ENCODE peak calls at places on chromosomes 7 and 10, in seven cellular contexts. P, G, K, Q, X, O and U are unnamed samples.

GRCh38 chr7:3092468-3092867 is 48.8 kb upstream of the CARD11 start:
- DNase-seq in X (peak; percentile 45), P (no peak), Q (peak; percentile 11), K (no peak), O (no peak), G (no peak), U (no peak)

GRCh38 chr7:30796105-30796869 is 25.1 kb downstream of the MINDY4 start:
- DNase-seq in K (peak; percentile 61), Q (peak; percentile 73), G (peak; percentile 52), O (no peak), P (no peak), X (peak; percentile 31), U (peak; percentile 66)

GRCh38 chr7:101420436-101420835 is 57.8 kb downstream of the COL26A1 start:
- DNase-seq in P (no peak), G (no peak), O (peak; percentile 42), X (no peak), K (no peak), Q (no peak), U (peak; percentile 15)

GRCh38 chr7:105776068-105776790 is 100.2 kb downstream of the ATXN7L1 start:
- DNase-seq in O (peak; percentile 83), P (peak; percentile 96), X (no peak), Q (peak; percentile 98), G (peak; percentile 54), K (peak; percentile 100), U (peak; percentile 99)

GRCh38 chr10:98268694-98269386 is 846 bp upstream of the LOXL4 start:
- DNase-seq in P (no peak), K (no peak), O (peak; percentile 18), G (no peak), X (no peak), Q (no peak), U (no peak)

GRCh38 chr7:116951366-116952292 is 1.7 kb upstream of the ST7 start:
- DNase-seq in X (no peak), Q (no peak), K (no peak), O (no peak), G (no peak), P (peak; percentile 17), U (no peak)

GRCh38 chr7:129468087-129468486 is 33.9 kb downstream of the STRIP2 start:
- DNase-seq in O (no peak), K (peak; percentile 83), X (no peak), P (no peak), Q (no peak), G (peak; percentile 11), U (no peak)

GRCh38 chr7:102993532-102994029 is 80.8 kb downstream of the LRRC17 start:
- DNase-seq in K (peak; percentile 62), P (no peak), O (peak; percentile 16), X (no peak), G (peak; percentile 32), Q (peak; percentile 97), U (no peak)

GRCh38 chr7:95213148-95213547 is 111.2 kb downstream of the PON1 start:
- DNase-seq in G (no peak), P (no peak), Q (no peak), K (peak; percentile 29), X (no peak), O (no peak), U (no peak)

GRCh38 chr7:120725376-120726039 is 132.4 kb downstream of the TSPAN12 start:
- DNase-seq in O (peak; percentile 23), X (peak; percentile 62), Q (peak; percentile 69), G (peak; percentile 69), K (peak; percentile 81), P (no peak), U (peak; percentile 64)

GRCh38 chr10:70145166-70145665 is 1.3 kb downstream of the TYSND1 start:
- DNase-seq in K (peak; percentile 56), O (no peak), X (no peak), G (no peak), P (peak; percentile 14), Q (no peak), U (peak; percentile 38)

GRCh38 chr10:91636892-91637291 is 4.0 kb upstream of the PPP1R3C start:
- DNase-seq in G (no peak), K (no peak), Q (no peak), X (no peak), O (no peak), P (no peak), U (no peak)

GRCh38 chr10:45429790-45430189 is 55.8 kb downstream of the ALOX5 start:
- DNase-seq in K (no peak), P (no peak), Q (no peak), O (no peak), G (no peak), X (peak; percentile 56), U (no peak)

GRCh38 chr7:78226059-78226658 is 427.6 kb downstream of the PHTF2 start:
- DNase-seq in K (peak; percentile 44), O (peak; percentile 40), P (peak; percentile 35), Q (peak; percentile 63), G (peak; percentile 37), X (no peak), U (peak; percentile 32)

GRCh38 chr7:68295386-68295785 is 1298.8 kb downstream of the TYW1 start:
- DNase-seq in P (no peak), G (no peak), Q (no peak), O (no peak), K (no peak), X (no peak), U (no peak)
- H3K4me2 ChIP-seq in P (no peak overlapping the region), G (no peak overlapping the region), Q (no peak overlapping the region), O (no peak overlapping the region), K (no peak overlapping the region), X (no peak overlapping the region), U (no peak overlapping the region)

GRCh38 chr7:150341263-150342118 is at the start of gene RARRES2:
- DNase-seq in P (no peak), O (no peak), G (peak; percentile 44), K (no peak), X (no peak), Q (peak; percentile 74), U (no peak)
- H3K4me2 ChIP-seq in P (no peak within 1 kb of the TSS), O (no peak within 1 kb of the TSS), G (peak within 1 kb of the TSS; percentile 89), K (no peak within 1 kb of the TSS), X (no peak within 1 kb of the TSS), Q (peak within 1 kb of the TSS; percentile 25), U (no peak within 1 kb of the TSS)

GRCh38 chr10:49139866-49140195 is 6.0 kb upstream of the FAM170B start:
- DNase-seq in K (peak; percentile 99), G (no peak), P (no peak), Q (peak; percentile 84), O (peak; percentile 71), X (no peak), U (peak; percentile 95)

GRCh38 chr10:49141541-49142332 is 7.9 kb upstream of the FAM170B start:
- DNase-seq in G (no peak), P (no peak), O (no peak), K (peak; percentile 12), X (no peak), Q (no peak), U (no peak)

GRCh38 chr10:49139000-49139865 is 5.4 kb upstream of the FAM170B start:
- DNase-seq in K (peak; percentile 89), X (no peak), G (no peak), O (no peak), P (no peak), Q (peak; percentile 57), U (peak; percentile 54)

GRCh38 chr10:49138361-49138891 is 4.6 kb upstream of the FAM170B start:
- DNase-seq in Q (peak; percentile 71), G (peak; percentile 41), K (peak; percentile 93), X (no peak), O (no peak), P (no peak), U (no peak)

GRCh38 chr10:49140306-49141175 is 6.7 kb upstream of the FAM170B start:
- DNase-seq in X (no peak), O (no peak), G (no peak), Q (no peak), K (peak; percentile 51), P (no peak), U (no peak)
- H3K4me2 ChIP-seq in X (no peak overlapping the region), O (peak overlapping the region; percentile 46), G (no peak overlapping the region), Q (peak overlapping the region; percentile 33), K (peak overlapping the region; percentile 68), P (no peak overlapping the region), U (peak overlapping the region; percentile 12)

GRCh38 chr7:55063036-55063435 is 44.2 kb downstream of the EGFR start:
- DNase-seq in G (no peak), X (no peak), O (no peak), K (no peak), P (no peak), Q (no peak), U (no peak)
- H3K4me2 ChIP-seq in G (no peak overlapping the region), X (no peak overlapping the region), O (peak overlapping the region; percentile 85), K (peak overlapping the region; percentile 76), P (peak overlapping the region; percentile 74), Q (no peak overlapping the region), U (no peak overlapping the region)

DNA sequence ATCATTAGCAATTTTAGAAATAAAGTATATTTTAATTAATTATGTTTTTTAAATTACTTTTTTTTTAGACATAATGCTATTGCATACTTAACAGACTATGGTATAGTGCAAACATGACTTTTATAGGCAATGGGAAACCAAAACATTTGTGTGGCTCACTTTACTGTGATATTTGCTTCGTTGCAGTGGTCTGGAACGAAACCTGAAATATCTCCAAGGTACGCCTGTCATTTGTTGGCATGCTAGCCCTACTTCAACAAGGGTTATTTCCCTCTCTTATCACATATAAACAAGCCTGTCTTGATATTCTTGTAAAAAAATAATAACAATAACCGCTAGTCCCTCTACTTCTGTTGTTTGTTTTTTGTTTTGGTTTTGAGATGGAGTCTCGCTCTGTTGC is 74.2 kb downstream of the TYW1B start:
- DNase-seq in X (no peak), P (no peak), G (no peak), K (no peak), Q (no peak), O (no peak), U (no peak)
- H3K4me2 ChIP-seq in X (no peak overlapping the region), P (no peak overlapping the region), G (no peak overlapping the region), K (no peak overlapping the region), Q (no peak overlapping the region), O (no peak overlapping the region), U (no peak overlapping the region)

GRCh38 chr10:19704544-19704943 is 111.7 kb upstream of the PLXDC2 start:
- DNase-seq in O (no peak), K (no peak), Q (no peak), X (no peak), G (no peak), P (no peak), U (no peak)
- H3K4me2 ChIP-seq in O (no peak overlapping the region), K (no peak overlapping the region), Q (no peak overlapping the region), X (no peak overlapping the region), G (no peak overlapping the region), P (no peak overlapping the region), U (no peak overlapping the region)

DNA sequence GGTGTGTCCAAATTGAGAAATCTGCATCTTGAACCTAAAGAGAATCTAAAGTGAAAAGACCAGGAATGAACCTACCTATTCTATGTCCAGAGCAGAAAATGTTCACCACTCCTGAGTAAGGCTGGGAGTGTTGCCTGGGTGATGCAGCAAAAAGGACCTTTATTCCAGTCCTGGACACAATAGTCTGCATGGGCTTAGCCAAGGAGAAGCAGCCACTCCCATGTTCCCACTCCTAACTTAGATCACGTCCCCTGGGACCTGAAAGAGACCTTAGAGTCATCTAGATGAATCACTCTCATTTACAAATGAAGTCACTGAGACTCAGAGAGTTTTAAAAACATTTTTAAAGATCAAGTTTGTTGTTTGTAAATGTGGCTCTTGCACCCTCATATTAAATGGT is 763.5 kb downstream of the KCNMA1 start:
- DNase-seq in O (no peak), G (no peak), P (no peak), Q (peak; percentile 51), X (no peak), K (peak; percentile 96), U (peak; percentile 87)
- H3K4me2 ChIP-seq in O (no peak overlapping the region), G (no peak overlapping the region), P (no peak overlapping the region), Q (no peak overlapping the region), X (no peak overlapping the region), K (peak overlapping the region; percentile 8), U (peak overlapping the region; percentile 2)

DNA sequence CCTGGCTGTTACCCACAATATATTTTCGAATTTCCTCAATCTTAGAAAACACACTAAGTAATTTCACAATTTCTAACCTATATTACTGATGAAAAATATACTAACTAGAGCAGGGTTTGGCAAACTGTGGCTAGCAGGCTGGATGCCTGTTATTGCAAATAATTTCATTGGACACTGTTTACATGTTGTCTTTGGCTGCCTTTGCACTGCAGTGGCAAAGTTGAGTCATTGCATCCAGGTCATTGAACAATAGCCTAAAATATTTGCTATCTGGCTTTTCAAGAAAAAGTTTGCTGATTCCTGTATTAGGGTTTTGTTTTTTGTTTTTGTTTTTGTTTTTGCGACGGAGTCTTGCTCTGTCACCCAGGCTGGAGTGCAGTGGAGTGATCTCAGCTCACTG is 47.2 kb downstream of the KIF11 start:
- DNase-seq in Q (peak; percentile 75), P (no peak), G (no peak), O (peak; percentile 41), K (peak; percentile 74), X (no peak), U (peak; percentile 48)
- H3K4me2 ChIP-seq in Q (no peak overlapping the region), P (no peak overlapping the region), G (no peak overlapping the region), O (peak overlapping the region; percentile 32), K (no peak overlapping the region), X (no peak overlapping the region), U (no peak overlapping the region)